ENCODE peak calls at places on chromosomes 7 and 10, in eight cellular contexts. A is kidney epithelial cell, K is retinal pigment epithelial cell, O is mammary epithelial cell, C is bronchial epithelial cell, E is mesenchymal stem cell, P is hippocampal formation, Y is fibroblast of lung. M is an unnamed sample.

GRCh38 chr10:132607961-132608495 is 70.4 kb downstream of the INPP5A start:
- DNase-seq in O (no peak), E (no peak), C (no peak), A (no peak), K (no peak), P (no peak), Y (no peak), M (no peak)

GRCh38 chr10:11270135-11270857 is 252.6 kb downstream of the CELF2 start:
- DNase-seq in C (peak), O (peak), A (peak), P (no peak), Y (peak), K (peak), E (peak), M (peak)

GRCh38 chr7:151817981-151818673 is 58.8 kb downstream of the PRKAG2 start:
- DNase-seq in O (no peak), C (no peak), P (no peak), Y (no peak), A (no peak), K (no peak), E (no peak), M (no peak)

GRCh38 chr7:17772581-17773288 is 167.6 kb downstream of the SNX13 start:
- DNase-seq in K (no peak), Y (peak), P (no peak), E (peak), O (no peak), C (no peak), A (no peak), M (no peak)

GRCh38 chr10:35420827-35421552 is 84.7 kb downstream of the CCNY start:
- DNase-seq in C (no peak), K (no peak), A (no peak), Y (peak), P (no peak), E (peak), O (no peak), M (no peak)

GRCh38 chr7:92331508-92331907 is 85.7 kb downstream of the ANKIB1 start:
- DNase-seq in A (no peak), C (no peak), O (no peak), K (no peak), E (no peak), Y (no peak), P (no peak), M (no peak)

GRCh38 chr10:18505719-18506118 is 145.7 kb downstream of the NSUN6 start:
- DNase-seq in Y (peak), K (peak), E (no peak), O (no peak), C (no peak), A (no peak), P (no peak), M (no peak)

GRCh38 chr7:138460649-138461607 is 869 bp downstream of the TRIM24 start:
- DNase-seq in P (peak), O (peak), Y (peak), E (peak), K (no peak), A (no peak), C (no peak), M (no peak)

GRCh38 chr10:13448216-13448615 is 80.6 kb downstream of the BEND7 start:
- DNase-seq in C (peak), K (no peak), A (no peak), E (no peak), P (no peak), O (peak), Y (peak), M (no peak)

GRCh38 chr7:109552017-109552416 is 982.3 kb downstream of the DNAJB9 start:
- DNase-seq in E (no peak), K (no peak), A (no peak), C (no peak), O (no peak), Y (no peak), P (no peak), M (no peak)

GRCh38 chr7:117143066-117143465 is 179.8 kb downstream of the WNT2 start:
- DNase-seq in C (peak), Y (no peak), A (no peak), O (no peak), K (no peak), P (no peak), E (no peak), M (no peak)

GRCh38 chr10:102310356-102311024 is 65.2 kb downstream of the GBF1 start:
- DNase-seq in C (no peak), O (peak), K (peak), E (peak), A (peak), Y (peak), P (no peak), M (peak)

GRCh38 chr7:155182406-155182970 is 112.4 kb downstream of the HTR5A start:
- DNase-seq in C (no peak), E (no peak), O (no peak), K (no peak), Y (no peak), A (no peak), P (no peak), M (no peak)

GRCh38 chr7:50869108-50869716 is 86.5 kb upstream of the GRB10 start:
- DNase-seq in P (peak), K (peak), E (peak), Y (peak), O (peak), C (peak), A (peak), M (peak)

GRCh38 chr7:84412161-84412969 is 217.8 kb upstream of the SEMA3A start:
- DNase-seq in K (peak), Y (peak), A (peak), C (peak), E (peak), O (peak), P (no peak), M (peak)

GRCh38 chr7:106613861-106614560 is 46.9 kb downstream of the CCDC71L start:
- DNase-seq in K (no peak), A (no peak), E (no peak), O (no peak), Y (no peak), C (no peak), P (no peak), M (no peak)

GRCh38 chr7:156515911-156516790 is 124.4 kb upstream of the RNF32 start:
- DNase-seq in Y (no peak), C (no peak), P (no peak), A (no peak), E (no peak), K (no peak), O (no peak), M (no peak)

GRCh38 chr10:114623661-114624294 is 34.3 kb downstream of the ABLIM1 start:
- DNase-seq in K (peak), A (no peak), E (peak), Y (peak), O (peak), P (no peak), C (peak), M (peak)

GRCh38 chr7:131897016-131897789 is 340.8 kb upstream of the PODXL start:
- DNase-seq in C (peak), E (peak), A (peak), Y (peak), K (peak), O (peak), P (no peak), M (no peak)

GRCh38 chr10:82390866-82391658 is 516.1 kb downstream of the NRG3 start:
- DNase-seq in Y (no peak), C (no peak), O (no peak), A (no peak), E (peak), P (no peak), K (no peak), M (no peak)

GRCh38 chr7:20998309-20998708 is 211.6 kb upstream of the SP8 start:
- DNase-seq in C (peak), O (peak), P (no peak), A (peak), E (no peak), Y (no peak), K (no peak), M (no peak)

GRCh38 chr7:17554341-17555015 is 256.0 kb downstream of the AHR start:
- DNase-seq in K (no peak), O (peak), Y (no peak), P (no peak), A (no peak), E (no peak), C (peak), M (no peak)

GRCh38 chr7:21777916-21778315 is 167.8 kb downstream of the CDCA7L start:
- DNase-seq in A (no peak), C (no peak), P (no peak), Y (no peak), E (no peak), O (no peak), K (no peak), M (no peak)

GRCh38 chr7:108088729-108089128 is 41.4 kb downstream of the LAMB4 start:
- DNase-seq in E (peak), K (no peak), Y (peak), C (no peak), A (no peak), O (no peak), P (no peak), M (no peak)